ENCODE peak calls at places on chromosomes 11 and 22, in five cellular contexts. N is sigmoid colon, T is A549, M is ovary, R is H1. V is an unnamed sample. For H3K4me1, the result is how much of the 10 kb centered on the place peaks cover.

GRCh38 chr11:72589802-72590761 is 84.1 kb downstream of the PDE2A start:
- DNase-seq in N (no peak), T (peak), M (peak), R (no peak), V (no peak)

GRCh38 chr22:20990184-20991180 is 8.4 kb downstream of the LZTR1 start:
- DNase-seq in N (no peak), T (no peak), M (no peak), R (no peak), V (no peak)

GRCh38 chr11:78840190-78840589 is 265.5 kb upstream of the NARS2 start:
- DNase-seq in N (no peak), T (no peak), M (no peak), R (no peak), V (no peak)

GRCh38 chr11:64916040-64916847 is 765 bp downstream of the ATG2A start:
- DNase-seq in N (peak), T (peak), M (peak), R (no peak), V (no peak)

GRCh38 chr11:124551987-124552386 is 8.5 kb upstream of the OR8B12 start:
- DNase-seq in N (no peak), T (no peak), M (no peak), R (no peak), V (no peak)

GRCh38 chr11:117217685-117218084 is 14.2 kb downstream of the PCSK7 start:
- DNase-seq in N (peak), T (no peak), M (peak), R (no peak), V (no peak)

GRCh38 chr22:49918911-49919881 is 762 bp downstream of the CRELD2 start:
- DNase-seq in N (no peak), T (no peak), M (peak), R (no peak), V (no peak)

GRCh38 chr22:36252754-36253522 is at the start of gene APOL1:
- DNase-seq in N (peak), T (peak), M (peak), R (no peak), V (no peak)

GRCh38 chr11:66006134-66006890 is 4.0 kb downstream of the BANF1 start:
- DNase-seq in N (no peak), T (no peak), M (no peak), R (no peak), V (no peak)

GRCh38 chr11:67381244-67381972 is 8.0 kb upstream of the CLCF1 start:
- DNase-seq in N (peak), T (no peak), M (peak), R (no peak), V (no peak)

GRCh38 chr22:46660604-46661201 is 40.5 kb downstream of the GRAMD4 start:
- DNase-seq in N (no peak), T (no peak), M (no peak), R (no peak), V (no peak)

GRCh38 chr22:46663001-46663400 is 42.8 kb downstream of the GRAMD4 start:
- DNase-seq in N (no peak), T (no peak), M (no peak), R (no peak), V (no peak)

GRCh38 chr22:46659791-46660186 is 39.6 kb downstream of the GRAMD4 start:
- DNase-seq in N (no peak), T (no peak), M (no peak), R (no peak), V (no peak)

GRCh38 chr22:46662226-46662625 is 42.0 kb downstream of the GRAMD4 start:
- DNase-seq in N (no peak), T (no peak), M (no peak), R (no peak), V (no peak)

DNA sequence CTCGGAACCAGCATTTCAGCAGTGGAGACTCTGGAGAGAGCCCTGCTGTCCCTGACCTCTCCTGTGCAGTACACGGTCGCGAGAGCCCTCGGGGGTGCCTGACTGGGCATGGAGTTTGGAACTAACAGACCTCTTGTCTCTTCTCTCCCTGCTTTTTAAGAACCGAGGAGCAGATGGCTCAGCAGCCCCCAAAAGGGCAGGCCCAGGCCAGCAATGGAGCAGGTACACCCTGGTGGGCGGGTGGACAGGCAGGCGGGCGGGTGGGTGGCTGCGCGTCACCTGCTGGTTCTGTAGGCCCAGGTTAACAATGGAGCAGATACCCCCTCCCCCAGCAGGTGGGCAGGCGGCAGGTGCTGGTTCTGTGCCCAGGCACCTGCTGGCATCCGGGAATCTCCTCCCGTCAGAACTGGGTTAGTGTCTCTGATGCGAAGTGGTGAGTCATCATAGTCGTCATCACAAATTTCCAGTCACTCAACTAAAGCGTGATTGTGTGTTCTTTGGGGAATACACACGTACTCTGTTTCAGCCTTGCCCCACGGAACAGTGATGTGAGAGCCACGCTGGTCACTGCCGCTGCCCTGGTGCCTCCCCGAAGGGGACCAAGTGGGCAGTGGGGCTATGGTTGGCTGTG is 41.1 kb downstream of the GRAMD4 start:
- DNase-seq in N (no peak), T (peak), M (no peak), R (no peak), V (no peak)
- H3K4me1 ChIP-seq in N (under half), T (under half), M (under half), R (under half), V (under half)

DNA sequence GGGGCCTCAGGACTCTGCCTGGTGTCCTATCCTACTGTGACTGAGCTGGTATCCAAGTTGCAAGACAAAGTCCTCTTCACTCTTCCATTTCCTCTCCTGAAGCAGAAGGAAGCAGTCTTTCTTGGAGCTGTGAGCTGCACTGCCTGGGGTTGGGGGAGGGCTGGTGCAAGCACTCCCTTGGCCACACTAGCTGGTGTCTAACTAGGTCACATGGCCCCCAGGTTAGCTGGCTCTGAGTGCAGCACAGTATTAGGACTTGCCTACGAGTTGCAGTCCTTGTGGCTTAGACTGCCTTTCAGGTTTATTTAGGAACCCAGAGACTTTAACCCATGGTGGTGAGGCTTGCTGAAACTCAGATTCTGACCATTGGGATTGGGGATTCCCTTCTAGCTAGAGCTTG is 138.9 kb downstream of the NELL1 start:
- DNase-seq in N (no peak), T (no peak), M (no peak), R (no peak), V (no peak)
- TF ChIP-seq CTCF in N (no peak), T (no peak), M (no peak), R (no peak), V (no peak)

GRCh38 chr11:92596596-92597317 is 372.1 kb downstream of the FAT3 start:
- DNase-seq in N (no peak), T (no peak), M (no peak), R (no peak), V (no peak)
- TF ChIP-seq EP300 in N (no peak), T (no peak), M (no peak), R (no peak), V (no peak)

GRCh38 chr22:46348099-46348695 is 12.7 kb downstream of the TRMU start:
- DNase-seq in N (no peak), T (no peak), M (no peak), R (no peak), V (no peak)
- H3K4me1 ChIP-seq in N (under half), T (under half), M (under half), R (under half), V (under half)

GRCh38 chr11:92399702-92400101 is 175.1 kb downstream of the FAT3 start:
- DNase-seq in N (no peak), T (no peak), M (no peak), R (no peak), V (no peak)
- TF ChIP-seq CTCF in N (no peak), T (no peak), M (no peak), R (no peak), V (no peak)

DNA sequence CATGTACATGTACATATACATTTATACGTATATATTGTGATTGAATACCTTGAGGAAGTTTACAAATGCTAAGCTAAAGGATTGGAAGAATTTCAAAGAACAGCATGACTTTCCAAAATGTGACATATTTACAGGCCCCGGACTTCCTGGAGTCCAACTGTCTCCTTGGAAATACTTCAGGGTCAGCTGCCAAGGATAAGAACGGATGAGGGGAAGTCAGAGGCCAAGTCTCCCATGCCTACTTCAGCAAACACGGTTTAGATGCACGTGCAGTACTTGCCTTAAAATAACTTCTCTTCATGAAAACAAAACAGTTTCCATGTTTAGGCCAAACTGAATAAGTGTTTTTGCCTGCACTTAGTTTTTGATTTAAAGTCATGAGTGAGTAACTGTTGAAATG is 213.6 kb downstream of the DYNC2H1 start:
- DNase-seq in N (no peak), T (no peak), M (no peak), R (no peak), V (no peak)
- TF ChIP-seq EP300 in N (no peak), T (no peak), M (no peak), R (no peak), V (no peak)

V was measured in esophagus muscularis mucosa.